ENCODE peak calls at places on chromosome 21, in seven cellular contexts. N is mesendoderm; O is left ventricle myocardium inferior; Y is aorta; D is CD8-positive, alpha-beta T cell; X is cardiac muscle cell; G is CD8-positive, alpha-beta memory T cell. P is an unnamed sample.

GRCh38 chr21:28705616-28706015 is 287.1 kb downstream of the LTN1 start:
- DNase-seq in N (peak; percentile 37), O (no peak), Y (no peak), D (no peak), X (peak; percentile 53), G (no peak), P (no peak)

GRCh38 chr21:21898801-21899200 is 900.6 kb downstream of the NCAM2 start:
- DNase-seq in N (no peak), O (no peak), Y (no peak), D (no peak), X (no peak), G (no peak), P (no peak)

GRCh38 chr21:37574316-37574715 is 207.7 kb downstream of the DYRK1A start:
- DNase-seq in N (no peak), O (no peak), Y (no peak), D (no peak), X (no peak), G (no peak), P (no peak)

GRCh38 chr21:32483293-32483595 is 70.7 kb downstream of the EVA1C start:
- DNase-seq in N (no peak), O (no peak), Y (no peak), D (no peak), X (no peak), G (no peak), P (no peak)

GRCh38 chr21:21664871-21665270 is 666.7 kb downstream of the NCAM2 start:
- DNase-seq in N (no peak), O (no peak), Y (no peak), D (no peak), X (peak; percentile 21), G (no peak), P (no peak)

GRCh38 chr21:23853796-23854379 is 1753.4 kb downstream of the MRPL39 start:
- DNase-seq in N (peak; percentile 40), O (no peak), Y (no peak), D (no peak), X (peak; percentile 3), G (peak; percentile 45), P (no peak)

GRCh38 chr21:9755611-9756010 is 765.8 kb upstream of the TPTE start:
- DNase-seq in N (no peak), O (no peak), Y (no peak), D (no peak), X (no peak), G (no peak), P (no peak)

GRCh38 chr21:41302976-41303375 is 13.6 kb upstream of the FAM3B start:
- DNase-seq in N (no peak), O (no peak), Y (no peak), D (no peak), X (no peak), G (no peak), P (no peak)

GRCh38 chr21:33289199-33289819 is 23.1 kb downstream of the IL10RB start:
- DNase-seq in N (peak; percentile 63), O (no peak), Y (peak; percentile 53), D (no peak), X (peak; percentile 71), G (no peak), P (no peak)

GRCh38 chr21:31335957-31336738 is 7.9 kb downstream of the TIAM1 start:
- DNase-seq in N (no peak), O (no peak), Y (no peak), D (no peak), X (peak; percentile 86), G (no peak), P (no peak)

GRCh38 chr21:44301961-44302406 is 2.1 kb downstream of the PFKL start:
- DNase-seq in N (no peak), O (no peak), Y (no peak), D (no peak), X (no peak), G (no peak), P (no peak)

GRCh38 chr21:44078411-44078981 is 28.7 kb upstream of the PWP2 start:
- DNase-seq in N (peak; percentile 14), O (no peak), Y (no peak), D (no peak), X (no peak), G (no peak), P (no peak)

GRCh38 chr21:26846036-26846931 is 1.1 kb upstream of the ADAMTS1 start:
- DNase-seq in N (peak; percentile 88), O (peak; percentile 91), Y (peak; percentile 96), D (no peak), X (peak; percentile 93), G (no peak), P (no peak)

GRCh38 chr21:43956667-43957030 is 55.5 kb upstream of the TRAPPC10 start:
- DNase-seq in N (no peak), O (no peak), Y (no peak), D (no peak), X (peak; percentile 36), G (no peak), P (no peak)

GRCh38 chr21:17949395-17949794 is 130.2 kb upstream of the C21orf91 start:
- DNase-seq in N (no peak), O (no peak), Y (no peak), D (no peak), X (no peak), G (no peak), P (no peak)

GRCh38 chr21:43864806-43865470 is at the start of gene AGPAT3:
- DNase-seq in N (no peak), O (peak; percentile 36), Y (peak; percentile 78), D (no peak), X (no peak), G (peak; percentile 46), P (no peak)

GRCh38 chr21:32817206-32817605 is 45.7 kb upstream of the PAXBP1 start:
- DNase-seq in N (peak; percentile 10), O (no peak), Y (no peak), D (no peak), X (no peak), G (no peak), P (no peak)

GRCh38 chr21:32494946-32495703 is 82.6 kb downstream of the EVA1C start:
- DNase-seq in N (peak; percentile 57), O (no peak), Y (peak; percentile 55), D (no peak), X (peak; percentile 70), G (no peak), P (no peak)

GRCh38 chr21:33261635-33262034 is 4.5 kb upstream of the IL10RB start:
- DNase-seq in N (no peak), O (no peak), Y (no peak), D (no peak), X (peak; percentile 65), G (no peak), P (no peak)

GRCh38 chr21:37419228-37419906 is 52.8 kb downstream of the DYRK1A start:
- DNase-seq in N (no peak), O (no peak), Y (no peak), D (no peak), X (no peak), G (no peak), P (no peak)

GRCh38 chr21:34022557-34023335 is 50.6 kb upstream of the MRPS6 start:
- DNase-seq in N (peak; percentile 16), O (no peak), Y (no peak), D (peak; percentile 28), X (no peak), G (peak; percentile 2), P (no peak)

GRCh38 chr21:33231526-33231925 is 1.8 kb downstream of the IFNAR2 start:
- DNase-seq in N (no peak), O (no peak), Y (no peak), D (peak; percentile 49), X (no peak), G (no peak), P (no peak)

GRCh38 chr21:30446969-30447368 is 6.9 kb downstream of the KRTAP15-1 start:
- DNase-seq in N (no peak), O (no peak), Y (no peak), D (no peak), X (no peak), G (no peak), P (no peak)

DNA sequence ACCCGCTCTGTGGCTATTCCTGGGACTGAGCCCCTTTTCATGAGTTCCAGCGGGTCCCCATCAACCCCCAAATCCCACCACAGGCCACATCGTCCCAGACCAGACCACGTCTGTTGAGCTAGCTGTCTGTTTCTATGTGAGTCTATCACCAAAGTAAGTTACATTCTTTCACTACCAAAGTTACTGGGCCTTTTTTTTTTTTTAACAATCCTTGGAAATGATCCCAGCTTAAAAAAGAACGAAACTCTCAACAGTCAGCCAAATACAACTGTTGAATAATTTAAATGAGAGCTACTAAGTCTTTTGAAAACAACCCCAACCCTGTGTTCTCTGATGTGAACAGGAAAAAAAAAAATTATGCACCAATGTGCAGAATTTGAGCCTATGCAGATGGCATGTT is 134.0 kb upstream of the ETS2 start:
- DNase-seq in N (no peak), O (no peak), Y (no peak), D (no peak), X (peak; percentile 49), G (no peak), P (no peak)
- H3K27ac ChIP-seq in N (no peak overlapping the region), O (no peak overlapping the region), Y (peak overlapping the region; percentile 95), D (no peak overlapping the region), X (no peak overlapping the region), G (no peak overlapping the region), P (no peak overlapping the region)

GRCh38 chr21:39312112-39313041 is 1.1 kb downstream of the BRWD1 start:
- DNase-seq in N (peak; percentile 90), O (peak; percentile 94), Y (peak; percentile 97), D (peak; percentile 96), X (peak; percentile 92), G (peak; percentile 97), P (peak; percentile 96)
- H3K27ac ChIP-seq in N (peak overlapping the region; percentile 84), O (peak overlapping the region; percentile 100), Y (peak overlapping the region; percentile 30), D (peak overlapping the region; percentile 39), X (peak overlapping the region; percentile 97), G (peak overlapping the region; percentile 78), P (peak overlapping the region; percentile 94)

GRCh38 chr21:36396314-36396713 is 11.1 kb downstream of the CHAF1B start:
- DNase-seq in N (no peak), O (no peak), Y (no peak), D (no peak), X (no peak), G (no peak), P (no peak)

GRCh38 chr21:36400719-36401118 is 15.5 kb downstream of the CHAF1B start:
- DNase-seq in N (no peak), O (no peak), Y (peak; percentile 57), D (no peak), X (no peak), G (no peak), P (no peak)

GRCh38 chr21:36395353-36396111 is 10.3 kb downstream of the CHAF1B start:
- DNase-seq in N (no peak), O (no peak), Y (no peak), D (no peak), X (no peak), G (no peak), P (no peak)

GRCh38 chr21:36396971-36397370 is 11.8 kb downstream of the CHAF1B start:
- DNase-seq in N (no peak), O (no peak), Y (no peak), D (no peak), X (no peak), G (no peak), P (no peak)

GRCh38 chr21:36397606-36398005 is 12.4 kb downstream of the CHAF1B start:
- DNase-seq in N (no peak), O (no peak), Y (no peak), D (no peak), X (no peak), G (no peak), P (no peak)
- H3K27ac ChIP-seq in N (no peak overlapping the region), O (no peak overlapping the region), Y (no peak overlapping the region), D (no peak overlapping the region), X (no peak overlapping the region), G (no peak overlapping the region), P (no peak overlapping the region)

DNA sequence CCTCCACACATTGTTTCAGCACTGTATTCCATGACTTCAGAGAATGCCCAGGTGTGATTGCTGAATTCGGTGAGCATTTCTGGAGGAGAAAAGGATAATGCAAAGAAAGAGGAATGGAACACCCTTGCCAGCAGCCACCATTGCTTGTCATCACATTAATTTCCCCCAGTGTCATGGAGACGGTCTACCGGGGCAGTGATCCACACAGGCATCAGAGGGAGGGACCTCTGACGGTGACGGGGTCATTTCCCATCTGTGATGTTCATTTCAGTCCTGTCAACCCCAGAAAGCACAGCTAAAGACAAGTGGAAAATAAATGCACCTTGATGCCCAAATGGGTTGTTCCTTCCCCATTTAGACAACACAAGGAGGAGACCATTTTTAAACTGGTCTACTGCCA is 376.4 kb downstream of the PCP4 start:
- DNase-seq in N (no peak), O (no peak), Y (no peak), D (no peak), X (no peak), G (no peak), P (no peak)
- H3K27ac ChIP-seq in N (no peak overlapping the region), O (no peak overlapping the region), Y (no peak overlapping the region), D (no peak overlapping the region), X (no peak overlapping the region), G (no peak overlapping the region), P (no peak overlapping the region)